ENCODE peak calls at places on chromosomes 1 and 21, in eight cellular contexts. I is stimulated activated CD8-positive, alpha-beta memory T cell treated with anti-CD3 and anti-CD28 coated beads, Interleukin-4, amount 100 ng/mL, for 1 hour; Y is Peyer's patch; W is CD4-positive, alpha-beta T cell; P is AG09309; Q is psoas muscle; B is iPS-NIHi11; E is EH. S is an unnamed sample.

GRCh38 chr1:12001249-12001917 is 17.9 kb upstream of the MIIP start:
- DNase-seq in B (peak), W (no peak), Y (peak), E (peak), P (peak), Q (no peak), I (no peak), S (peak)

GRCh38 chr1:155008015-155008941 is 5.7 kb downstream of the ZBTB7B start:
- DNase-seq in Y (no peak), I (no peak), Q (no peak), E (no peak), P (no peak), W (no peak), B (no peak), S (peak)

GRCh38 chr1:116722016-116722838 is 32.0 kb upstream of the CD2 start:
- DNase-seq in P (no peak), Y (no peak), B (no peak), E (no peak), I (no peak), W (no peak), Q (no peak), S (no peak)

GRCh38 chr1:942864-943533 is 16.1 kb downstream of the NOC2L start:
- DNase-seq in Q (no peak), E (no peak), Y (no peak), P (no peak), I (no peak), W (no peak), B (no peak), S (no peak)

GRCh38 chr21:37225440-37225839 is 41.7 kb downstream of the VPS26C start:
- DNase-seq in Y (no peak), B (no peak), Q (no peak), P (no peak), E (no peak), I (no peak), W (peak), S (no peak)

GRCh38 chr1:199979071-199979470 is 48.4 kb upstream of the NR5A2 start:
- DNase-seq in E (no peak), Y (no peak), W (no peak), Q (no peak), B (no peak), P (no peak), I (no peak), S (no peak)

GRCh38 chr1:200302192-200302892 is 107.5 kb downstream of the ZNF281 start:
- DNase-seq in P (no peak), W (peak), Q (no peak), E (peak), I (peak), Y (peak), B (peak), S (peak)

GRCh38 chr1:9129391-9130041 is 614 bp upstream of the GPR157 start:
- DNase-seq in E (peak), I (peak), W (peak), P (no peak), Y (peak), Q (peak), B (peak), S (peak)

GRCh38 chr1:158177705-158178450 is 2.8 kb upstream of the CD1D start:
- DNase-seq in Y (peak), E (peak), I (no peak), B (peak), W (no peak), P (no peak), Q (peak), S (peak)

GRCh38 chr1:153095764-153096163 is 1.4 kb upstream of the SPRR2E start:
- DNase-seq in E (no peak), Q (no peak), I (no peak), B (no peak), P (no peak), Y (no peak), W (no peak), S (no peak)

GRCh38 chr1:1989102-1989542 is 14.5 kb downstream of the CFAP74 start:
- DNase-seq in P (no peak), E (no peak), I (no peak), B (peak), Q (no peak), Y (no peak), W (no peak), S (peak)

GRCh38 chr1:20154306-20154831 is 15.2 kb downstream of the PLA2G2F start:
- DNase-seq in Y (no peak), B (no peak), Q (no peak), P (no peak), E (no peak), W (no peak), I (no peak), S (no peak)

GRCh38 chr1:203268901-203269653 is 36.2 kb upstream of the BTG2 start:
- DNase-seq in Y (no peak), W (no peak), P (peak), B (peak), Q (no peak), E (peak), I (no peak), S (peak)

GRCh38 chr21:26177187-26177586 is 6.6 kb upstream of the APP start:
- DNase-seq in Q (no peak), Y (no peak), E (peak), I (no peak), B (no peak), P (no peak), W (no peak), S (no peak)

GRCh38 chr1:117167402-117167801 is 43.3 kb downstream of the VTCN1 start:
- DNase-seq in P (no peak), I (no peak), B (no peak), W (no peak), E (peak), Y (no peak), Q (no peak), S (no peak)

GRCh38 chr1:116990612-116991151 is 10.9 kb upstream of the CD101 start:
- DNase-seq in B (no peak), Q (peak), W (no peak), E (no peak), Y (no peak), P (peak), I (no peak), S (no peak)

GRCh38 chr1:179341943-179342547 is 23.7 kb upstream of the AXDND1 start:
- DNase-seq in W (no peak), P (no peak), B (no peak), E (no peak), Y (no peak), Q (no peak), I (no peak), S (no peak)